ENCODE peak calls at places on chromosomes 13 and 19, in six cellular contexts. One of them, this sample, is unnamed.

GRCh38 chr13:43804461-43805070 is 17.8 kb upstream of the ENOX1 start:
- DNase-seq in T-helper 17 cell: no peak
- DNase-seq in stimulated activated CD8-positive, alpha-beta memory T cell treated with anti-CD3 and anti-CD28 coated beads, Interleukin-12 subunit alpha, Interleukin-12 subunit beta, amount 100 ng/mL, for 4 hours: no peak
- DNase-seq in spleen: no peak
- DNase-seq in effector memory CD4-positive, alpha-beta T cell: no peak
- DNase-seq in nucleus accumbens: no peak
- DNase-seq in this sample: no peak

GRCh38 chr19:7109678-7110289 is 40.3 kb downstream of the ZNF557 start:
- DNase-seq in stimulated activated CD8-positive, alpha-beta memory T cell treated with anti-CD3 and anti-CD28 coated beads, Interleukin-12 subunit alpha, Interleukin-12 subunit beta, amount 100 ng/mL, for 4 hours: no peak
- DNase-seq in T-helper 17 cell: no peak
- DNase-seq in effector memory CD4-positive, alpha-beta T cell: no peak
- DNase-seq in spleen: no peak
- DNase-seq in nucleus accumbens: no peak
- DNase-seq in this sample: no peak

GRCh38 chr19:17184381-17184841 is 30.7 kb upstream of the USE1 start:
- DNase-seq in spleen: peak; percentile 89
- DNase-seq in T-helper 17 cell: no peak
- DNase-seq in effector memory CD4-positive, alpha-beta T cell: peak; percentile 22
- DNase-seq in nucleus accumbens: no peak
- DNase-seq in stimulated activated CD8-positive, alpha-beta memory T cell treated with anti-CD3 and anti-CD28 coated beads, Interleukin-12 subunit alpha, Interleukin-12 subunit beta, amount 100 ng/mL, for 4 hours: peak; percentile 40
- DNase-seq in this sample: peak; percentile 58

GRCh38 chr19:47231215-47232054 is 436 bp upstream of the BBC3 start:
- DNase-seq in T-helper 17 cell: peak; percentile 94
- DNase-seq in nucleus accumbens: peak; percentile 62
- DNase-seq in effector memory CD4-positive, alpha-beta T cell: peak; percentile 92
- DNase-seq in spleen: peak; percentile 98
- DNase-seq in stimulated activated CD8-positive, alpha-beta memory T cell treated with anti-CD3 and anti-CD28 coated beads, Interleukin-12 subunit alpha, Interleukin-12 subunit beta, amount 100 ng/mL, for 4 hours: peak; percentile 89
- DNase-seq in this sample: peak; percentile 93

GRCh38 chr13:110249326-110249725 is 57.6 kb downstream of the COL4A1 start:
- DNase-seq in effector memory CD4-positive, alpha-beta T cell: no peak
- DNase-seq in T-helper 17 cell: no peak
- DNase-seq in nucleus accumbens: no peak
- DNase-seq in spleen: no peak
- DNase-seq in stimulated activated CD8-positive, alpha-beta memory T cell treated with anti-CD3 and anti-CD28 coated beads, Interleukin-12 subunit alpha, Interleukin-12 subunit beta, amount 100 ng/mL, for 4 hours: no peak
- DNase-seq in this sample: no peak

GRCh38 chr13:23321534-23322241 is 111.8 kb downstream of the SACS start:
- DNase-seq in T-helper 17 cell: no peak
- DNase-seq in effector memory CD4-positive, alpha-beta T cell: no peak
- DNase-seq in spleen: no peak
- DNase-seq in stimulated activated CD8-positive, alpha-beta memory T cell treated with anti-CD3 and anti-CD28 coated beads, Interleukin-12 subunit alpha, Interleukin-12 subunit beta, amount 100 ng/mL, for 4 hours: no peak
- DNase-seq in nucleus accumbens: no peak
- DNase-seq in this sample: no peak

GRCh38 chr13:100208596-100208995 is 119.7 kb downstream of the PCCA start:
- DNase-seq in spleen: no peak
- DNase-seq in stimulated activated CD8-positive, alpha-beta memory T cell treated with anti-CD3 and anti-CD28 coated beads, Interleukin-12 subunit alpha, Interleukin-12 subunit beta, amount 100 ng/mL, for 4 hours: no peak
- DNase-seq in nucleus accumbens: no peak
- DNase-seq in effector memory CD4-positive, alpha-beta T cell: no peak
- DNase-seq in T-helper 17 cell: no peak
- DNase-seq in this sample: no peak

GRCh38 chr19:11673608-11674041 is 65.1 kb downstream of the ZNF823 start:
- DNase-seq in effector memory CD4-positive, alpha-beta T cell: no peak
- DNase-seq in spleen: peak; percentile 82
- DNase-seq in stimulated activated CD8-positive, alpha-beta memory T cell treated with anti-CD3 and anti-CD28 coated beads, Interleukin-12 subunit alpha, Interleukin-12 subunit beta, amount 100 ng/mL, for 4 hours: no peak
- DNase-seq in nucleus accumbens: peak; percentile 75
- DNase-seq in T-helper 17 cell: no peak
- DNase-seq in this sample: no peak

GRCh38 chr19:13965926-13966683 is 13.8 kb downstream of the DCAF15 start:
- DNase-seq in stimulated activated CD8-positive, alpha-beta memory T cell treated with anti-CD3 and anti-CD28 coated beads, Interleukin-12 subunit alpha, Interleukin-12 subunit beta, amount 100 ng/mL, for 4 hours: no peak
- DNase-seq in nucleus accumbens: no peak
- DNase-seq in T-helper 17 cell: no peak
- DNase-seq in spleen: no peak
- DNase-seq in effector memory CD4-positive, alpha-beta T cell: no peak
- DNase-seq in this sample: no peak

GRCh38 chr19:40803857-40804782 is 5.1 kb downstream of the EGLN2 start:
- DNase-seq in effector memory CD4-positive, alpha-beta T cell: peak; percentile 52
- DNase-seq in T-helper 17 cell: peak; percentile 46
- DNase-seq in nucleus accumbens: no peak
- DNase-seq in spleen: peak; percentile 90
- DNase-seq in stimulated activated CD8-positive, alpha-beta memory T cell treated with anti-CD3 and anti-CD28 coated beads, Interleukin-12 subunit alpha, Interleukin-12 subunit beta, amount 100 ng/mL, for 4 hours: no peak
- DNase-seq in this sample: no peak

GRCh38 chr13:72384879-72385278 is 342.6 kb downstream of the MZT1 start:
- DNase-seq in spleen: no peak
- DNase-seq in nucleus accumbens: no peak
- DNase-seq in T-helper 17 cell: no peak
- DNase-seq in effector memory CD4-positive, alpha-beta T cell: no peak
- DNase-seq in stimulated activated CD8-positive, alpha-beta memory T cell treated with anti-CD3 and anti-CD28 coated beads, Interleukin-12 subunit alpha, Interleukin-12 subunit beta, amount 100 ng/mL, for 4 hours: no peak
- DNase-seq in this sample: no peak

GRCh38 chr13:49731766-49732165 is 40.5 kb upstream of the EBPL start:
- DNase-seq in T-helper 17 cell: no peak
- DNase-seq in spleen: no peak
- DNase-seq in stimulated activated CD8-positive, alpha-beta memory T cell treated with anti-CD3 and anti-CD28 coated beads, Interleukin-12 subunit alpha, Interleukin-12 subunit beta, amount 100 ng/mL, for 4 hours: no peak
- DNase-seq in nucleus accumbens: no peak
- DNase-seq in effector memory CD4-positive, alpha-beta T cell: no peak
- DNase-seq in this sample: no peak

GRCh38 chr19:47243364-47243775 is 12.4 kb upstream of the BBC3 start:
- DNase-seq in nucleus accumbens: no peak
- DNase-seq in stimulated activated CD8-positive, alpha-beta memory T cell treated with anti-CD3 and anti-CD28 coated beads, Interleukin-12 subunit alpha, Interleukin-12 subunit beta, amount 100 ng/mL, for 4 hours: no peak
- DNase-seq in effector memory CD4-positive, alpha-beta T cell: no peak
- DNase-seq in spleen: no peak
- DNase-seq in T-helper 17 cell: no peak
- DNase-seq in this sample: no peak

GRCh38 chr13:93146584-93147292 is 79.9 kb upstream of the GPC6 start:
- DNase-seq in nucleus accumbens: no peak
- DNase-seq in effector memory CD4-positive, alpha-beta T cell: no peak
- DNase-seq in spleen: no peak
- DNase-seq in stimulated activated CD8-positive, alpha-beta memory T cell treated with anti-CD3 and anti-CD28 coated beads, Interleukin-12 subunit alpha, Interleukin-12 subunit beta, amount 100 ng/mL, for 4 hours: no peak
- DNase-seq in T-helper 17 cell: no peak
- DNase-seq in this sample: no peak

GRCh38 chr13:31105020-31105800 is 56.5 kb downstream of the HSPH1 start:
- DNase-seq in effector memory CD4-positive, alpha-beta T cell: no peak
- DNase-seq in nucleus accumbens: no peak
- DNase-seq in stimulated activated CD8-positive, alpha-beta memory T cell treated with anti-CD3 and anti-CD28 coated beads, Interleukin-12 subunit alpha, Interleukin-12 subunit beta, amount 100 ng/mL, for 4 hours: no peak
- DNase-seq in T-helper 17 cell: no peak
- DNase-seq in spleen: no peak
- DNase-seq in this sample: no peak

GRCh38 chr13:65855276-65855675 is 1374.9 kb downstream of the PCDH9 start:
- DNase-seq in nucleus accumbens: no peak
- DNase-seq in spleen: no peak
- DNase-seq in stimulated activated CD8-positive, alpha-beta memory T cell treated with anti-CD3 and anti-CD28 coated beads, Interleukin-12 subunit alpha, Interleukin-12 subunit beta, amount 100 ng/mL, for 4 hours: no peak
- DNase-seq in T-helper 17 cell: no peak
- DNase-seq in effector memory CD4-positive, alpha-beta T cell: no peak
- DNase-seq in this sample: no peak

GRCh38 chr13:48160879-48161278 is 66.0 kb upstream of the MED4 start:
- DNase-seq in effector memory CD4-positive, alpha-beta T cell: no peak
- DNase-seq in T-helper 17 cell: no peak
- DNase-seq in spleen: no peak
- DNase-seq in stimulated activated CD8-positive, alpha-beta memory T cell treated with anti-CD3 and anti-CD28 coated beads, Interleukin-12 subunit alpha, Interleukin-12 subunit beta, amount 100 ng/mL, for 4 hours: no peak
- DNase-seq in nucleus accumbens: no peak
- DNase-seq in this sample: no peak

GRCh38 chr19:8308891-8309291 is 733 bp upstream of the CD320 start:
- DNase-seq in spleen: peak; percentile 56
- DNase-seq in nucleus accumbens: no peak
- DNase-seq in T-helper 17 cell: no peak
- DNase-seq in stimulated activated CD8-positive, alpha-beta memory T cell treated with anti-CD3 and anti-CD28 coated beads, Interleukin-12 subunit alpha, Interleukin-12 subunit beta, amount 100 ng/mL, for 4 hours: no peak
- DNase-seq in effector memory CD4-positive, alpha-beta T cell: no peak
- DNase-seq in this sample: no peak

GRCh38 chr19:40616178-40616577 is 15.0 kb downstream of the LTBP4 start:
- DNase-seq in T-helper 17 cell: no peak
- DNase-seq in nucleus accumbens: no peak
- DNase-seq in stimulated activated CD8-positive, alpha-beta memory T cell treated with anti-CD3 and anti-CD28 coated beads, Interleukin-12 subunit alpha, Interleukin-12 subunit beta, amount 100 ng/mL, for 4 hours: no peak
- DNase-seq in effector memory CD4-positive, alpha-beta T cell: no peak
- DNase-seq in spleen: no peak
- DNase-seq in this sample: no peak

This sample was measured in natural killer cell.